ENCODE peak calls at places on chromosomes 4 and X, in nine cellular contexts. J, G, F, L, N, B, U, X and Z are unnamed samples.

GRCh38 chr4:185278716-185279115 is 69.3 kb downstream of the SNX25 start:
- DNase-seq in X (no peak), F (peak; percentile 57), U (no peak), L (no peak), N (no peak), J (no peak), G (no peak), B (no peak), Z (no peak)

GRCh38 chr4:185587444-185588161 is 52.3 kb upstream of the PDLIM3 start:
- DNase-seq in L (no peak), J (no peak), X (no peak), U (peak; percentile 89), B (no peak), F (peak; percentile 68), G (peak; percentile 91), N (no peak), Z (no peak)

GRCh38 chrX:1403228-1403627 is 11.3 kb upstream of the SLC25A6 start:
- DNase-seq in N (no peak), B (no peak), X (no peak), G (no peak), U (no peak), F (no peak), L (no peak), J (no peak), Z (no peak)

GRCh38 chr4:112284166-112284565 is 1.5 kb downstream of the TIFA start:
- DNase-seq in G (no peak), J (no peak), X (no peak), N (no peak), U (no peak), L (no peak), F (peak; percentile 8), B (no peak), Z (no peak)

GRCh38 chrX:74535211-74535621 is 79.2 kb downstream of the RLIM start:
- DNase-seq in F (peak; percentile 71), B (peak; percentile 4), G (peak; percentile 49), J (peak; percentile 18), U (no peak), L (peak; percentile 36), X (peak; percentile 68), N (peak; percentile 42), Z (no peak)

GRCh38 chr4:8394125-8394524 is 46.4 kb downstream of the ACOX3 start:
- DNase-seq in F (peak; percentile 31), G (no peak), B (no peak), X (peak; percentile 73), N (peak; percentile 86), L (peak; percentile 79), J (peak; percentile 33), U (no peak), Z (no peak)

GRCh38 chrX:49993661-49994060 is 71.3 kb downstream of the CLCN5 start:
- DNase-seq in U (no peak), G (no peak), L (no peak), X (no peak), J (no peak), N (no peak), B (no peak), F (no peak), Z (no peak)

GRCh38 chr4:111630705-111631104 is 514.5 kb upstream of the FAM241A start:
- DNase-seq in F (peak; percentile 42), B (no peak), L (no peak), X (peak; percentile 54), N (no peak), G (no peak), U (no peak), J (no peak), Z (no peak)

GRCh38 chr4:25928320-25928955 is 14.4 kb downstream of the SMIM20 start:
- DNase-seq in G (no peak), X (no peak), F (no peak), J (no peak), U (no peak), N (no peak), L (no peak), B (no peak), Z (no peak)

GRCh38 chr4:24551492-24552330 is 32.6 kb downstream of the DHX15 start:
- DNase-seq in J (no peak), N (no peak), B (no peak), U (no peak), X (peak; percentile 24), L (no peak), F (peak; percentile 70), G (no peak), Z (no peak)
- TF ChIP-seq CTCF in J (peak; percentile 15), N (no peak), B (peak; percentile 47), U (no peak), X (peak; percentile 39), L (no peak), F (peak; percentile 51), G (peak; percentile 29), Z (peak; percentile 48)

GRCh38 chr4:88003261-88003660 is 4.2 kb upstream of the PKD2 start:
- DNase-seq in U (no peak), L (no peak), F (no peak), B (no peak), X (no peak), N (no peak), G (no peak), J (no peak), Z (no peak)

GRCh38 chr4:88002786-88003185 is 4.6 kb upstream of the PKD2 start:
- DNase-seq in L (no peak), B (no peak), F (no peak), U (no peak), G (no peak), N (no peak), J (no peak), X (peak; percentile 19), Z (no peak)

GRCh38 chr4:88005086-88005485 is 2.3 kb upstream of the PKD2 start:
- DNase-seq in J (peak; percentile 33), G (no peak), L (no peak), X (peak; percentile 72), U (no peak), F (peak; percentile 31), B (no peak), N (no peak), Z (no peak)

GRCh38 chr4:88006956-88007303 is 505 bp upstream of the PKD2 start:
- DNase-seq in J (no peak), F (no peak), G (no peak), N (no peak), U (peak; percentile 14), X (peak; percentile 15), L (peak; percentile 35), B (no peak), Z (no peak)

DNA sequence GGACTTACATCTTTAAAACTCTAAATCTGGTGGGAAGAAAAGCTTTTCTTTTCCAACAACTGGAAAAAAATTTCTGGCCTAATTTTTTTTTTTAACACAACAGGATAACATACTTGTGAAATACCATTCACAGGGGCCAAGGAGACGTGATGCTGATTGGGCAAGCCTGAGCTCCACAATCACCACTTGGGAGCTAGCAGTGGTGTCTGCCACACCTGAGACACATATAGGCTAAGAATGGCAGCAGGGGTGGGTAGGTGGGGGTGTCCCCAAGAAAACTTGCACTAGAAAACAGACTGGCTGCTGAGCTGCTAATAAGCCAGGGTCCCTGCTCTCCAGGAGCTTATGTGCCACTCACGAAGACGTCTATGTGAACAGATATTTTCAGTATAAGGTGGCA is 5.6 kb upstream of the PKD2 start:
- DNase-seq in F (no peak), B (no peak), U (no peak), X (no peak), N (no peak), L (no peak), G (no peak), J (no peak), Z (no peak)
- TF ChIP-seq CTCF in F (no peak), B (no peak), U (no peak), X (no peak), N (no peak), L (no peak), G (no peak), J (no peak), Z (no peak)

GRCh38 chr4:82479562-82479961 is 49.2 kb downstream of the ENOPH1 start:
- DNase-seq in F (no peak), U (no peak), N (no peak), J (no peak), G (no peak), X (no peak), B (no peak), L (no peak), Z (no peak)

GRCh38 chr4:82484987-82485783 is 54.8 kb downstream of the ENOPH1 start:
- DNase-seq in L (no peak), G (no peak), U (no peak), X (no peak), J (no peak), F (no peak), B (no peak), N (no peak), Z (no peak)

GRCh38 chr4:82482387-82482786 is 52.0 kb downstream of the ENOPH1 start:
- DNase-seq in X (no peak), N (no peak), L (no peak), B (no peak), J (no peak), U (no peak), G (no peak), F (no peak), Z (no peak)

GRCh38 chr4:82480786-82481317 is 50.5 kb downstream of the ENOPH1 start:
- DNase-seq in U (no peak), G (no peak), J (no peak), X (no peak), N (no peak), B (no peak), F (no peak), L (no peak), Z (no peak)
- TF ChIP-seq CTCF in U (no peak), G (no peak), J (no peak), X (no peak), N (no peak), B (no peak), F (no peak), L (no peak), Z (no peak)

GRCh38 chr4:186587416-186588018 is 32.1 kb upstream of the MTNR1A start:
- DNase-seq in L (peak; percentile 69), U (no peak), X (peak; percentile 64), J (peak; percentile 78), N (peak; percentile 46), F (peak; percentile 65), B (peak; percentile 72), G (peak; percentile 42), Z (peak; percentile 88)

GRCh38 chr4:186584912-186585311 is 29.5 kb upstream of the MTNR1A start:
- DNase-seq in F (no peak), G (no peak), L (no peak), J (no peak), N (no peak), X (no peak), U (no peak), B (no peak), Z (no peak)

GRCh38 chr4:186591651-186592050 is 36.3 kb upstream of the MTNR1A start:
- DNase-seq in F (no peak), L (no peak), X (no peak), J (no peak), U (no peak), N (no peak), G (no peak), B (no peak), Z (no peak)

GRCh38 chr4:186586190-186586589 is 30.8 kb upstream of the MTNR1A start:
- DNase-seq in N (no peak), U (no peak), J (peak; percentile 36), L (no peak), G (no peak), B (no peak), X (no peak), F (no peak), Z (no peak)

DNA sequence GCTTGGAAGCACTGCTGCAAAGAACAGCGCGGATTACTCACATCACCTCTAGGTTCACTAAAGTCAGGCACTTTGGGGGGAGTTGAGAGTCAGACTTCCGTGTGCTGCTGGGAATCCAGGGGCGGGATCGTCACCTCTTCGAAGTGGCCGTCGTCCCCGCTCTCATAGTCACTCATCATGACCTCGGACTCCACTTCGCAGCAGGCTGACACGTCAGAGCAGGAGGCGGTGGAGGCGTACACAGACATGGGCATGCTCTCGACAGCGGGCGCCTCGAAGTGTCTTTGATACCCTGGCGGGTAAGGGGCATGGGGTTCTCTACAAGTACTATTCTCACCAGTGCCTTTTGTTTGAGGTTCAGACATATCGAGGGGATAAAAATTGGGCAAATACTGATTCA is 33.1 kb upstream of the MTNR1A start:
- DNase-seq in L (no peak), X (no peak), G (no peak), U (no peak), B (no peak), N (no peak), J (no peak), F (no peak), Z (no peak)
- TF ChIP-seq CTCF in L (no peak), X (no peak), G (no peak), U (no peak), B (no peak), N (no peak), J (no peak), F (no peak), Z (no peak)